ENCODE peak calls at places on chromosomes 13 and 19, in seven cellular contexts. C, F, L, P, Y, E and R are unnamed samples.

GRCh38 chr13:66618702-66619101 is 611.4 kb downstream of the PCDH9 start:
- DNase-seq in C (no peak), F (no peak), L (no peak), P (no peak), Y (no peak), E (no peak), R (peak; percentile 59)

GRCh38 chr19:51531349-51532315 is at the start of gene SIGLEC6:
- DNase-seq in C (peak; percentile 44), F (peak; percentile 47), L (no peak), P (peak; percentile 90), Y (peak; percentile 77), E (no peak), R (no peak)

GRCh38 chr13:20973886-20974285 is 71.3 kb upstream of the XPO4 start:
- DNase-seq in C (no peak), F (no peak), L (no peak), P (no peak), Y (no peak), E (no peak), R (no peak)

GRCh38 chr19:18097217-18097992 is at the start of gene MAST3:
- DNase-seq in C (peak; percentile 86), F (peak; percentile 79), L (peak; percentile 80), P (peak; percentile 97), Y (peak; percentile 89), E (no peak), R (peak; percentile 71)

GRCh38 chr13:36059366-36059765 is 71.8 kb downstream of the DCLK1 start:
- DNase-seq in C (no peak), F (no peak), L (no peak), P (no peak), Y (no peak), E (no peak), R (no peak)

GRCh38 chr19:45901432-45901903 is 945 bp downstream of the MYPOP start:
- DNase-seq in C (no peak), F (peak; percentile 53), L (no peak), P (peak; percentile 64), Y (no peak), E (no peak), R (no peak)

GRCh38 chr19:50725218-50725931 is 2.2 kb downstream of the CLEC11A start:
- DNase-seq in C (no peak), F (no peak), L (no peak), P (no peak), Y (no peak), E (no peak), R (peak; percentile 39)

GRCh38 chr19:3573162-3573857 is 566 bp downstream of the HMG20B start:
- DNase-seq in C (no peak), F (no peak), L (no peak), P (no peak), Y (no peak), E (no peak), R (no peak)

GRCh38 chr19:54172764-54173699 is at the start of gene TMC4:
- DNase-seq in C (no peak), F (no peak), L (no peak), P (peak; percentile 90), Y (peak; percentile 96), E (no peak), R (no peak)

GRCh38 chr13:25281193-25281936 is 5.9 kb downstream of the MTMR6 start:
- DNase-seq in C (no peak), F (no peak), L (no peak), P (no peak), Y (no peak), E (no peak), R (no peak)

GRCh38 chr19:45515081-45515624 is 7.9 kb downstream of the VASP start:
- DNase-seq in C (no peak), F (peak; percentile 58), L (no peak), P (peak; percentile 83), Y (no peak), E (no peak), R (no peak)

GRCh38 chr13:104837756-104838155 is 1697.7 kb downstream of the EFNB2 start:
- DNase-seq in C (no peak), F (no peak), L (no peak), P (no peak), Y (no peak), E (no peak), R (no peak)

GRCh38 chr19:42629191-42629590 is 34.5 kb upstream of the CEACAM8 start:
- DNase-seq in C (no peak), F (no peak), L (no peak), P (no peak), Y (no peak), E (no peak), R (no peak)

GRCh38 chr13:95128045-95128643 is 173.1 kb downstream of the ABCC4 start:
- DNase-seq in C (no peak), F (no peak), L (no peak), P (no peak), Y (no peak), E (peak; percentile 28), R (peak; percentile 54)

GRCh38 chr19:18417250-18418033 is 1.8 kb upstream of the SSBP4 start:
- DNase-seq in C (peak; percentile 74), F (peak; percentile 88), L (no peak), P (peak; percentile 81), Y (peak; percentile 84), E (no peak), R (peak; percentile 92)

GRCh38 chr19:40640744-40641143 is 39.6 kb downstream of the LTBP4 start:
- DNase-seq in C (no peak), F (peak; percentile 40), L (no peak), P (no peak), Y (no peak), E (no peak), R (no peak)

GRCh38 chr13:36353001-36353400 is 6.8 kb upstream of the SPART start:
- DNase-seq in C (no peak), F (no peak), L (no peak), P (no peak), Y (no peak), E (no peak), R (no peak)

GRCh38 chr13:113646376-113646775 is 11.6 kb downstream of the ATP4B start:
- DNase-seq in C (no peak), F (no peak), L (peak; percentile 39), P (peak; percentile 24), Y (peak; percentile 14), E (no peak), R (no peak)

GRCh38 chr19:9149976-9150375 is 9.8 kb downstream of the ZNF317 start:
- DNase-seq in C (no peak), F (no peak), L (no peak), P (no peak), Y (no peak), E (no peak), R (no peak)

GRCh38 chr13:84393981-84394625 is 511.8 kb upstream of the SLITRK1 start:
- DNase-seq in C (no peak), F (no peak), L (no peak), P (no peak), Y (no peak), E (no peak), R (no peak)

GRCh38 chr13:52749446-52749845 is 9.8 kb upstream of the CNMD start:
- DNase-seq in C (no peak), F (no peak), L (no peak), P (no peak), Y (no peak), E (no peak), R (no peak)

GRCh38 chr13:89514534-89515312 is 1832.8 kb upstream of the MIR17HG start:
- DNase-seq in C (no peak), F (no peak), L (no peak), P (no peak), Y (peak; percentile 46), E (peak; percentile 43), R (no peak)

GRCh38 chr19:1018932-1019615 is 1.8 kb downstream of the TMEM259 start:
- DNase-seq in C (no peak), F (peak; percentile 15), L (no peak), P (no peak), Y (no peak), E (no peak), R (no peak)

GRCh38 chr19:1018393-1018792 is 2.5 kb downstream of the TMEM259 start:
- DNase-seq in C (no peak), F (no peak), L (no peak), P (no peak), Y (no peak), E (no peak), R (no peak)

GRCh38 chr19:1019616-1019961 is 1.3 kb downstream of the TMEM259 start:
- DNase-seq in C (no peak), F (no peak), L (no peak), P (no peak), Y (no peak), E (no peak), R (no peak)

GRCh38 chr19:1019980-1020867 is 699 bp downstream of the TMEM259 start:
- DNase-seq in C (peak; percentile 54), F (no peak), L (no peak), P (peak; percentile 65), Y (no peak), E (no peak), R (no peak)

DNA sequence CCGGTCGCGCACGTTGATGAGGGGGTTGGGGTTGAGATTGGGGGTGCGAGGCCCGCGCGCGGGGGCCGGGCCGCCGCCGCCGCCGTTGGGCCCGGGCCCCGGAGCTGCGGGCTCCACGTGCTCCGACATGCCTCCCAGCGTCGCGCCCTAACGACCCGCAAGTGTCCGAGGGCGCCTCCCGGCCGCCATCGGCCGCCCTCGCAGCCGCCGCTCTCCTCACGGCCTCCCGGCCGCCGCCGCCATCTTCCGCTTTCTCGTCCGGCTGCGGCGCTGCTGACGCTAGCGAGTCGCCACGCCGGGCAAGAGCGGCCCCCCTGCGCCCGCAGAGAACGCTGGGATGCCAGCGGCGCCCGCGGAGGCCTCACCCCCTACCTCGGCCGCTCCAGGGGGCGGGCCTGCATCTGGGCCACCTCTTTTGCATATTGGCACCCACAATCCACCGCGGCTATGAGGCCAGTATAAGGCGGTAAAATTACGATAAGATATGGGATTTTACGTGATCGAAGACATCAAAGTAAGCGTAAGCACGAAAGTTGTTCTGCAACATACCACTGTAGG is at the start of gene TMEM259:
- DNase-seq in C (peak; percentile 99), F (peak; percentile 97), L (peak; percentile 97), P (peak; percentile 99), Y (peak; percentile 97), E (peak; percentile 86), R (peak; percentile 98)
- H3K4me1 ChIP-seq in C (peaks cover 50% of the 10 kb centered on the region), F (peaks cover 74% of the 10 kb centered on the region), L (peaks cover 16% of the 10 kb centered on the region), P (peaks cover 37% of the 10 kb centered on the region), Y (peaks cover 23% of the 10 kb centered on the region), E (peaks cover 20% of the 10 kb centered on the region), R (peaks cover 15% of the 10 kb centered on the region)

GRCh38 chr13:99323488-99323887 is 16.3 kb upstream of the GPR183 start:
- DNase-seq in C (no peak), F (no peak), L (no peak), P (no peak), Y (no peak), E (no peak), R (no peak)
- H3K36me3 ChIP-seq in C (no peaks in the 10 kb centered on the region), F (peaks cover 13% of the 10 kb centered on the region), L (no peaks in the 10 kb centered on the region), P (no peaks in the 10 kb centered on the region), Y (no peaks in the 10 kb centered on the region), E (no peaks in the 10 kb centered on the region), R (no peaks in the 10 kb centered on the region)

GRCh38 chr19:35075202-35076025 is 33.9 kb downstream of the HPN start:
- DNase-seq in C (no peak), F (no peak), L (no peak), P (no peak), Y (no peak), E (no peak), R (no peak)
- H3K27me3 ChIP-seq in C (no peaks in the 10 kb centered on the region), F (no peaks in the 10 kb centered on the region), L (no peaks in the 10 kb centered on the region), P (no peaks in the 10 kb centered on the region), Y (no peaks in the 10 kb centered on the region), E (no peaks in the 10 kb centered on the region), R (no peaks in the 10 kb centered on the region)

DNA sequence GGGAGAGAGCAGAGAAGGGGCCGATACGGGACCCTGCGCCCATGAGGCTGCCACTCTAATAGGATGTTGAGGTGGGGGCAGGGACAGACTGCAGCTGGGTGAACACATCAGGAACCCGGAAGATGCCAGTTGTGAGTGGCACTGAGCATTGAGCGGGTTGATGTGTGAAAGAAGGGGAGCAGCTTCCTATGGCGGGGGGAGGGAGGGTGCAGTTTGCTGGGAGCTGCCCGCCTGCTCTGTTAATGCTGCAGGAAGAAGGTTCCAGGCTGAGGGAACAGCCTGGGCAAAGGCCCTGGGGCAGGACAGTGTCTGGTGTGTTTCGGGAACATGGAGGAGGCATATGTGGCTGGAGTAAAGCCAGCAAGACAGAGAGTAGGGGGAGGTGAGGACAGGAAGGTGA is 29.8 kb downstream of the DNM2 start:
- DNase-seq in C (no peak), F (no peak), L (no peak), P (peak; percentile 65), Y (no peak), E (no peak), R (no peak)
- H3K4me1 ChIP-seq in C (peaks cover 60% of the 10 kb centered on the region), F (peaks cover 99% of the 10 kb centered on the region), L (peaks cover 10% of the 10 kb centered on the region), P (no peaks in the 10 kb centered on the region), Y (no peaks in the 10 kb centered on the region), E (peaks cover 48% of the 10 kb centered on the region), R (no peaks in the 10 kb centered on the region)